ENCODE peak calls at places on chromosomes 13 and 19, in four cellular contexts. V is A549; X is activated CD8-positive, alpha-beta T cell treated with anti-CD3 and anti-CD28 coated beads for 36 hours; B is cardiac fibroblast. R is an unnamed sample.

GRCh38 chr19:42074513-42075363 is 1.2 kb upstream of the ZNF574 start:
- DNase-seq in V (peak), X (peak), B (no peak), R (no peak)

GRCh38 chr19:4066682-4067395 is at the start of gene ZBTB7A:
- DNase-seq in V (peak), X (peak), B (peak), R (no peak)

GRCh38 chr13:76759877-76760276 is 126.3 kb downstream of the KCTD12 start:
- DNase-seq in V (no peak), X (no peak), B (peak), R (no peak)

GRCh38 chr19:1851581-1852293 is 3.5 kb upstream of the REXO1 start:
- DNase-seq in V (no peak), X (peak), B (no peak), R (no peak)

GRCh38 chr19:33905937-33906577 is 109.4 kb downstream of the KCTD15 start:
- DNase-seq in V (peak), X (peak), B (peak), R (no peak)

GRCh38 chr13:84651288-84651687 is 769.0 kb upstream of the SLITRK1 start:
- DNase-seq in V (no peak), X (no peak), B (peak), R (no peak)

GRCh38 chr19:36488118-36488815 is 1.1 kb downstream of the ZNF566 start:
- DNase-seq in V (no peak), X (no peak), B (no peak), R (no peak)

GRCh38 chr13:84237181-84237580 is 354.9 kb upstream of the SLITRK1 start:
- DNase-seq in V (no peak), X (no peak), B (no peak), R (no peak)

GRCh38 chr13:43023244-43023931 is at the start of gene DNAJC15:
- DNase-seq in V (no peak), X (peak), B (peak), R (peak)

GRCh38 chr13:33401238-33401637 is 115.7 kb upstream of the STARD13 start:
- DNase-seq in V (no peak), X (no peak), B (no peak), R (no peak)

GRCh38 chr13:48235100-48235813 is 2.3 kb downstream of the ITM2B start:
- DNase-seq in V (no peak), X (no peak), B (no peak), R (no peak)

GRCh38 chr13:113534236-113534860 is 43.8 kb upstream of the DCUN1D2 start:
- DNase-seq in V (no peak), X (no peak), B (no peak), R (no peak)

GRCh38 chr19:55593096-55593772 is 6.1 kb downstream of the FIZ1 start:
- DNase-seq in V (no peak), X (no peak), B (no peak), R (no peak)
- TF ChIP-seq CTCF in V (no peak), X (no peak), B (no peak), R (no peak)

GRCh38 chr13:63044617-63045016 is 1629.0 kb upstream of the PCDH20 start:
- DNase-seq in V (no peak), X (no peak), B (no peak), R (no peak)

GRCh38 chr13:63050287-63050686 is 1634.6 kb upstream of the PCDH20 start:
- DNase-seq in V (no peak), X (no peak), B (no peak), R (no peak)

DNA sequence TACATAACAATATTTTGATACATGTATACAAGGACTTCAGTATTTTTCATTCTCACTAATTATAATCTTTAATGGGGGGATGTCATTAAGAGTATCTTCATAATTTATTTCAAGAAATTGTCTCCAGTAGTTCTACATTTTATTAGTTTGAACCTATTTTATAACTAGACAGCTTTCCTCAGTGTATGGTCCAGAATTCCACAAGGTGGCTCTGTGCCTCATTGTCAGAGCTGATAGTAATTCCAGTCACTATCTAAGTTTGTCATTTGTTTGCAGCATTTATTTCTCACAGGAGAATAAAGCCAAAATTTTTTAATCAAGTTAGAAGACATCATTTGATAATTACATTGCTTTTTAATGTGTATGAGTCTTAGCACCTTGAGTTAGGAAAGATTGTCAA is 1633.0 kb upstream of the PCDH20 start:
- DNase-seq in V (peak), X (no peak), B (no peak), R (no peak)
- TF ChIP-seq CTCF in V (no peak), X (no peak), B (no peak), R (peak)

GRCh38 chr13:92074658-92075057 is 676.2 kb downstream of the GPC5 start:
- DNase-seq in V (peak), X (no peak), B (peak), R (no peak)
- TF ChIP-seq CTCF in V (peak), X (no peak), B (no peak), R (peak)

GRCh38 chr13:20057963-20058362 is 99.4 kb downstream of the ZMYM2 start:
- DNase-seq in V (no peak), X (no peak), B (no peak), R (no peak)
- TF ChIP-seq CTCF in V (no peak), X (no peak), B (no peak), R (peak)

GRCh38 chr19:44988896-44989563 is 12.2 kb upstream of the RELB start:
- DNase-seq in V (peak), X (peak), B (peak), R (peak)
- TF ChIP-seq CTCF in V (peak), X (peak), B (peak), R (peak)

GRCh38 chr19:281992-282391 is 9.2 kb downstream of the PLPP2 start:
- DNase-seq in V (no peak), X (no peak), B (no peak), R (no peak)
- TF ChIP-seq CTCF in V (no peak), X (no peak), B (no peak), R (no peak)

GRCh38 chr13:78604782-78605611 is 1.6 kb upstream of the POU4F1 start:
- DNase-seq in V (peak), X (no peak), B (no peak), R (no peak)
- TF ChIP-seq CTCF in V (no peak), X (no peak), B (no peak), R (no peak)

R was measured in osteocyte.